ENCODE peak calls at places on chromosomes 13 and 19, in four cellular contexts. V is Caco-2, R is IMR-90, Q is neuronal stem cell. F is an unnamed sample.

GRCh38 chr13:39051157-39051556 is 12.9 kb downstream of the NHLRC3 start:
- DNase-seq in R (peak; percentile 50), V (no peak), Q (peak; percentile 26), F (no peak)

GRCh38 chr19:41951686-41952172 is 7.4 kb downstream of the RABAC1 start:
- DNase-seq in Q (peak; percentile 85), V (peak; percentile 89), R (peak; percentile 65), F (peak; percentile 86)

GRCh38 chr13:53075356-53076041 is 46.9 kb downstream of the OLFM4 start:
- DNase-seq in Q (no peak), R (no peak), V (no peak), F (no peak)

GRCh38 chr13:73056054-73056962 is 2.5 kb upstream of the KLF5 start:
- DNase-seq in R (peak; percentile 84), V (no peak), Q (no peak), F (no peak)

GRCh38 chr13:31179241-31179640 is 17.5 kb upstream of the HSPH1 start:
- DNase-seq in V (no peak), R (no peak), Q (no peak), F (no peak)

GRCh38 chr19:50626796-50627195 is 12.9 kb downstream of the SYT3 start:
- DNase-seq in R (peak; percentile 3), Q (no peak), V (no peak), F (no peak)

GRCh38 chr19:50203281-50204080 is at the start of gene MYH14:
- DNase-seq in V (peak; percentile 98), Q (peak; percentile 93), R (no peak), F (peak; percentile 52)

GRCh38 chr13:111521030-111521429 is 200.6 kb downstream of the TEX29 start:
- DNase-seq in R (no peak), V (no peak), Q (no peak), F (no peak)

GRCh38 chr19:46429999-46430398 is 1.3 kb upstream of the PNMA8C start:
- DNase-seq in Q (no peak), V (no peak), R (no peak), F (no peak)

GRCh38 chr19:35344511-35345031 is 3.1 kb upstream of the FFAR1 start:
- DNase-seq in Q (no peak), R (no peak), V (no peak), F (no peak)

GRCh38 chr19:6242677-6243076 is 37.1 kb downstream of the MLLT1 start:
- DNase-seq in Q (no peak), R (no peak), V (no peak), F (no peak)

GRCh38 chr13:72104656-72105180 is 237.7 kb upstream of the DACH1 start:
- DNase-seq in Q (no peak), V (no peak), R (no peak), F (no peak)

GRCh38 chr13:23960566-23961156 is 63.4 kb upstream of the C1QTNF9B start:
- DNase-seq in R (peak; percentile 60), Q (peak; percentile 23), V (peak; percentile 70), F (no peak)

GRCh38 chr19:51111606-51112005 is 3.4 kb upstream of the CTU1 start:
- DNase-seq in V (peak; percentile 36), R (no peak), Q (no peak), F (no peak)

GRCh38 chr13:97174638-97175037 is 47.5 kb upstream of the MBNL2 start:
- DNase-seq in V (no peak), R (no peak), Q (no peak), F (no peak)

GRCh38 chr19:5115771-5116202 is 146.9 kb downstream of the KDM4B start:
- DNase-seq in V (no peak), Q (no peak), R (peak; percentile 17), F (no peak)

GRCh38 chr13:76937416-76937815 is 10.9 kb upstream of the ACOD1 start:
- DNase-seq in V (no peak), R (peak; percentile 97), Q (no peak), F (no peak)

GRCh38 chr19:2922987-2923386 is 21.8 kb downstream of the ZNF77 start:
- DNase-seq in R (peak; percentile 9), V (peak; percentile 19), Q (no peak), F (peak; percentile 26)

GRCh38 chr19:9885077-9885552 is 50.0 kb downstream of the PIN1 start:
- DNase-seq in R (peak; percentile 23), Q (no peak), V (peak; percentile 9), F (peak; percentile 26)

GRCh38 chr19:50658438-50659317 is 9.4 kb downstream of the C19orf81 start:
- DNase-seq in V (no peak), Q (peak; percentile 93), R (peak; percentile 64), F (peak; percentile 97)

GRCh38 chr19:41426116-41426841 is 895 bp downstream of the B3GNT8 start:
- DNase-seq in Q (no peak), R (no peak), V (no peak), F (no peak)

GRCh38 chr13:74306496-74306895 is 172.3 kb upstream of the KLF12 start:
- DNase-seq in R (peak; percentile 45), V (no peak), Q (no peak), F (no peak)

GRCh38 chr19:1644070-1644469 is 8.3 kb downstream of the TCF3 start:
- DNase-seq in V (no peak), Q (no peak), R (no peak), F (no peak)
- H3K4me1 ChIP-seq in V (no peaks in the 10 kb centered on the region), Q (no peaks in the 10 kb centered on the region), R (no peaks in the 10 kb centered on the region), F (no peaks in the 10 kb centered on the region)

DNA sequence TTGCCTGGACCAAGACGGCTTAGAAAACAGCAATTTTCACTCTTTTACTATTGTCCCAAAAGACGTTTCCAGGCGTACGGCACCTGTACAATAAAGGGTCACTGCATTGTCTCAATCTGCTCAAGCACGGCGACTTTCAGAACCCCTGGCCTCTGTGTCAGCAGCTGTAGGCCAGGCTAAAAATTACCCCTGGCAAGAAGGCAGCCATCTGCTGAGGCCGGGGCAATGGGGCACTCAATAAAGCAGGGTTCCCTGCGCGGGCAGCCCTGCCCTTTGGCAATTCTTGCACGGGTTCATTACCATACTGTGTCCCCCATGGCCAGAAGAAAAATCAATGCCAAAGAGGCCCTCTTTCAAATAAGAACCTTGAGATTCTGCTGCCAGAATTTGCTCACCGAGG is 52.1 kb downstream of the STK24 start:
- DNase-seq in V (no peak), Q (no peak), R (no peak), F (no peak)
- H3K4me1 ChIP-seq in V (no peaks in the 10 kb centered on the region), Q (peaks cover 33% of the 10 kb centered on the region), R (peaks cover 23% of the 10 kb centered on the region), F (peaks cover 4% of the 10 kb centered on the region)

GRCh38 chr19:1245884-1246816 is 2.2 kb upstream of the MIDN start:
- DNase-seq in R (no peak), V (peak; percentile 48), Q (no peak), F (no peak)
- H3K4me1 ChIP-seq in R (peaks cover 19% of the 10 kb centered on the region), V (peaks cover 37% of the 10 kb centered on the region), Q (peaks cover 26% of the 10 kb centered on the region), F (peaks cover 16% of the 10 kb centered on the region)

DNA sequence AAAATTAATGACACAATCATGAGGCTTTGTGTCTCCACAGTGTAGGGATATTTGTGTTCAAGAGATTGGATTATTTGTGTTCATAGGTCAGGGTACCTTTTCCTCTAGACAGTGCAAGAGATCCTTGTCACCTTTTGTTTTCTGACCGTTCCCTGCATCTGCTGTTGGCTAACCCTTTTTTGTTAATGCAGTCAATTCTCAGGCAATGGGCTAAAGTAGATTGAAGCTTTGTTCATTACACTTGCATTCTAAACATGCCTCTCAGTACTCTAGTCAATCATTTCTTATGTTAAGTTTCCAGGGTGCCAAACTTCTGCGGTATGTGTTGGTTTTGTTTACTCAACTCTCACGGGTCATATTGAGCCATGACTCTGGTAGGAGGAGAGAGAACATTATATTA is 1.8 kb upstream of the MED4 start:
- DNase-seq in V (peak; percentile 45), R (no peak), Q (no peak), F (no peak)
- H3K4me1 ChIP-seq in V (peaks cover 25% of the 10 kb centered on the region), R (peaks cover 2% of the 10 kb centered on the region), Q (peaks cover 8% of the 10 kb centered on the region), F (no peaks in the 10 kb centered on the region)

GRCh38 chr19:54434112-54434861 is 14.7 kb upstream of the LENG8 start:
- DNase-seq in V (no peak), Q (no peak), R (no peak), F (no peak)
- H3K4me1 ChIP-seq in V (no peaks in the 10 kb centered on the region), Q (peaks cover 33% of the 10 kb centered on the region), R (peaks cover 2% of the 10 kb centered on the region), F (no peaks in the 10 kb centered on the region)